ENCODE peak calls at places on chromosomes 5 and 9, in five cellular contexts. P is lower lobe of right lung, R is Peyer's patch, Z is fibroblast of lung, K is left ventricle myocardium inferior. W is an unnamed sample.

GRCh38 chr9:72598639-72599038 is 77.2 kb downstream of the TMC1 start:
- DNase-seq in P (no peak), R (no peak), Z (no peak), K (no peak), W (no peak)

GRCh38 chr5:139882961-139883539 is 87.4 kb downstream of the PSD2 start:
- DNase-seq in P (no peak), R (no peak), Z (no peak), K (no peak), W (no peak)

GRCh38 chr9:8332871-8333270 is 533.3 kb upstream of the DMAC1 start:
- DNase-seq in P (no peak), R (no peak), Z (no peak), K (no peak), W (no peak)

GRCh38 chr5:76608833-76609232 is 14.4 kb downstream of the F2RL2 start:
- DNase-seq in P (no peak), R (no peak), Z (peak), K (no peak), W (no peak)

GRCh38 chr5:150138551-150139265 is 16.9 kb downstream of the PDGFRB start:
- DNase-seq in P (no peak), R (no peak), Z (peak), K (peak), W (peak)

GRCh38 chr5:83162598-83162997 is 85.3 kb downstream of the XRCC4 start:
- DNase-seq in P (no peak), R (no peak), Z (no peak), K (no peak), W (no peak)

GRCh38 chr9:130707225-130707976 is 13.8 kb downstream of the EXOSC2 start:
- DNase-seq in P (no peak), R (peak), Z (peak), K (peak), W (no peak)

GRCh38 chr5:146369691-146370090 is 31.1 kb downstream of the POU4F3 start:
- DNase-seq in P (no peak), R (no peak), Z (peak), K (no peak), W (no peak)

GRCh38 chr5:81922790-81923398 is 48.9 kb upstream of the ATG10 start:
- DNase-seq in P (no peak), R (no peak), Z (no peak), K (no peak), W (no peak)

GRCh38 chr5:39780341-39780740 is 355.6 kb upstream of the DAB2 start:
- DNase-seq in P (no peak), R (no peak), Z (peak), K (no peak), W (no peak)

GRCh38 chr9:94150890-94151660 is 66.8 kb downstream of the PTPDC1 start:
- DNase-seq in P (no peak), R (no peak), Z (no peak), K (no peak), W (no peak)

GRCh38 chr5:55234171-55234700 is 828 bp upstream of the CCNO start:
- DNase-seq in P (no peak), R (peak), Z (peak), K (peak), W (no peak)

GRCh38 chr9:109182940-109183798 is 16.1 kb upstream of the FRRS1L start:
- DNase-seq in P (no peak), R (no peak), Z (peak), K (no peak), W (no peak)

GRCh38 chr9:557601-558201 is 283.8 kb upstream of the DMRT1 start:
- DNase-seq in P (no peak), R (no peak), Z (peak), K (no peak), W (no peak)

GRCh38 chr9:6910032-6910431 is 152.3 kb downstream of the KDM4C start:
- DNase-seq in P (no peak), R (no peak), Z (no peak), K (no peak), W (no peak)

GRCh38 chr5:110753620-110754019 is 14.8 kb downstream of the SLC25A46 start:
- DNase-seq in P (no peak), R (no peak), Z (no peak), K (no peak), W (no peak)

GRCh38 chr5:146426853-146427618 is 20.1 kb upstream of the TCERG1 start:
- DNase-seq in P (no peak), R (no peak), Z (peak), K (no peak), W (no peak)

GRCh38 chr9:137685035-137685885 is 66.5 kb downstream of the EHMT1 start:
- DNase-seq in P (no peak), R (no peak), Z (peak), K (no peak), W (no peak)

GRCh38 chr5:53303105-53303504 is 177.3 kb upstream of the FST start:
- DNase-seq in P (no peak), R (no peak), Z (peak), K (no peak), W (no peak)

GRCh38 chr5:170885281-170885680 is 23.5 kb downstream of the RANBP17 start:
- DNase-seq in P (no peak), R (no peak), Z (peak), K (no peak), W (no peak)

GRCh38 chr5:34688015-34688800 is 32.1 kb downstream of the RAI14 start:
- DNase-seq in P (no peak), R (no peak), Z (peak), K (no peak), W (no peak)

GRCh38 chr5:147055850-147056523 is 177.4 kb upstream of the PPP2R2B start:
- DNase-seq in P (no peak), R (no peak), Z (peak), K (no peak), W (no peak)

GRCh38 chr5:77620404-77620803 is 18.1 kb downstream of the OTP start:
- DNase-seq in P (no peak), R (no peak), Z (no peak), K (no peak), W (no peak)

GRCh38 chr5:157540707-157541451 is 34.7 kb downstream of the ADAM19 start:
- DNase-seq in P (peak), R (no peak), Z (peak), K (peak), W (no peak)

GRCh38 chr9:106718996-106719395 is 144.0 kb upstream of the ZNF462 start:
- DNase-seq in P (no peak), R (no peak), Z (peak), K (no peak), W (no peak)

GRCh38 chr5:151906246-151906645 is 18.4 kb downstream of the GLRA1 start:
- DNase-seq in P (no peak), R (no peak), Z (peak), K (no peak), W (no peak)

GRCh38 chr9:76153902-76154629 is 240.2 kb downstream of the RFK start:
- DNase-seq in P (no peak), R (no peak), Z (no peak), K (no peak), W (no peak)

GRCh38 chr9:98120476-98120875 is 1.5 kb upstream of the TRIM14 start:
- DNase-seq in P (no peak), R (peak), Z (no peak), K (no peak), W (no peak)

GRCh38 chr5:143496928-143497327 is 93.4 kb upstream of the NR3C1 start:
- DNase-seq in P (no peak), R (no peak), Z (peak), K (no peak), W (no peak)

GRCh38 chr5:103014983-103015382 is 105.0 kb downstream of the GIN1 start:
- DNase-seq in P (no peak), R (no peak), Z (peak), K (no peak), W (no peak)

GRCh38 chr9:131732636-131733340 is 7.1 kb downstream of the RAPGEF1 start:
- DNase-seq in P (peak), R (no peak), Z (no peak), K (no peak), W (no peak)

GRCh38 chr5:72366324-72366976 is 46.3 kb downstream of the PTCD2 start:
- DNase-seq in P (no peak), R (no peak), Z (peak), K (peak), W (no peak)

GRCh38 chr9:93587651-93588347 is 11.4 kb downstream of the PHF2 start:
- DNase-seq in P (no peak), R (peak), Z (no peak), K (no peak), W (peak)

GRCh38 chr5:179312557-179313235 is 32.6 kb downstream of the ADAMTS2 start:
- DNase-seq in P (no peak), R (peak), Z (no peak), K (no peak), W (no peak)

GRCh38 chr5:179314606-179315355 is 30.5 kb downstream of the ADAMTS2 start:
- DNase-seq in P (no peak), R (peak), Z (no peak), K (peak), W (no peak)

GRCh38 chr5:179316111-179316551 is 29.1 kb downstream of the ADAMTS2 start:
- DNase-seq in P (peak), R (peak), Z (no peak), K (peak), W (no peak)

GRCh38 chr5:179315356-179315890 is 29.8 kb downstream of the ADAMTS2 start:
- DNase-seq in P (no peak), R (peak), Z (no peak), K (peak), W (no peak)

GRCh38 chr5:179313849-179314521 is 31.3 kb downstream of the ADAMTS2 start:
- DNase-seq in P (peak), R (peak), Z (peak), K (peak), W (peak)
- H3K4me3 ChIP-seq in P (no peak), R (no peak), Z (no peak), K (no peak), W (peak)

GRCh38 chr9:105248691-105249090 is 4.2 kb downstream of the SLC44A1 start:
- DNase-seq in P (no peak), R (no peak), Z (no peak), K (no peak), W (no peak)

GRCh38 chr9:105244274-105244995 is at the start of gene SLC44A1:
- DNase-seq in P (peak), R (peak), Z (peak), K (peak), W (peak)

GRCh38 chr9:105244996-105245719 is 707 bp downstream of the SLC44A1 start:
- DNase-seq in P (peak), R (peak), Z (peak), K (peak), W (peak)

GRCh38 chr9:105245720-105246161 is 1.3 kb downstream of the SLC44A1 start:
- DNase-seq in P (no peak), R (no peak), Z (no peak), K (no peak), W (no peak)

DNA sequence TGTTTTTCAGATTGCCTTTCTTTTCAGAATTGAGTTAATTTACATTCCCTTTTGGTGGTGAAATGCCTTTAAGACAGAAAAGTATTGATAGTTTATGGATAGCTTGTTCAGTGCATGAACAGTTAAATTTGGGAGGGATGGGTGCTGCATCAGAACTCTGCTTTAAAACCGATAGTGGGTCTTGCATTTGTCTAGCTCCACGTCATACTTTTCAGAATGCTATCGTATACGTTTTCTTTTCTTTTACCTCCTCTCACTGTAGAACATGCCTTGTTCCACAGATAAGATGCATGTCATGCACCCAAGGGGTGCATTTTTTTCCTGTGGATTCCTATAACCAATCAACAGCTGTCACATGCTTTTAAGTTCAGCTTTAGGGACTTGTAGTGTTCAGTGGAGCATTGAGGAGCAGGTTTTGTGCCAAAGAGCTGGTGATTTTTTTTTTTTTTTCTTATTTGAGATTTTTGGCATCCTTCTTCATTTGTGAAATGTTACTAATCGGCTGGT is 2.3 kb downstream of the SLC44A1 start:
- DNase-seq in P (no peak), R (no peak), Z (peak), K (no peak), W (no peak)
- H3K4me3 ChIP-seq in P (peak), R (peak), Z (peak), K (peak), W (peak)

GRCh38 chr9:128341435-128341849 is 1.1 kb downstream of the SLC27A4 start:
- DNase-seq in P (peak), R (peak), Z (peak), K (peak), W (no peak)
- H3K4me3 ChIP-seq in P (peak), R (peak), Z (peak), K (peak), W (peak)

DNA sequence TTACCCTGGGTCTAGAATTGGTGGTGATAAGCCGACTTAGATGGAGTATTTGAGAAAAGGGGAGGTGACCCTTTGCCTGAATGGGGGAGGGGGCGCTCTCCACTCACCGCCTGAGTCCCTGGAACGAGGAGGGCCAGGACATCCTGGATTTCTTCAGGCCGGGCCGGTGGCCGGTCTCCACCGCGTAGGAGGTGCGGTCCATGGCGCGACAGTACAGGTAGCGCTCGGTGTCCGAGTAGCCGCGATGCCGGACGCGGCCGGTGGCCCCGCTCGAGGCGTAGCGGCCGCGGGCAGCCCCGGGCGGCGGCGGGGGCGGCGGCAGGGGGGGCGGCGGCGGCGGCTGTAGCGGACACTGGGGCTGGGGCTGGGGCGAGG is 478 bp downstream of the PDE4D start:
- DNase-seq in P (no peak), R (no peak), Z (no peak), K (no peak), W (no peak)
- H3K4me3 ChIP-seq in P (no peak), R (no peak), Z (no peak), K (no peak), W (peak)

GRCh38 chr5:1108865-1109174 is 3.0 kb downstream of the SLC12A7 start:
- DNase-seq in P (no peak), R (no peak), Z (no peak), K (no peak), W (no peak)

GRCh38 chr5:1108008-1108864 is 3.6 kb downstream of the SLC12A7 start:
- DNase-seq in P (no peak), R (no peak), Z (no peak), K (no peak), W (no peak)

GRCh38 chr5:1105350-1106265 is 6.3 kb downstream of the SLC12A7 start:
- DNase-seq in P (no peak), R (peak), Z (no peak), K (no peak), W (no peak)

GRCh38 chr5:1106385-1107166 is 5.3 kb downstream of the SLC12A7 start:
- DNase-seq in P (no peak), R (no peak), Z (no peak), K (no peak), W (no peak)

DNA sequence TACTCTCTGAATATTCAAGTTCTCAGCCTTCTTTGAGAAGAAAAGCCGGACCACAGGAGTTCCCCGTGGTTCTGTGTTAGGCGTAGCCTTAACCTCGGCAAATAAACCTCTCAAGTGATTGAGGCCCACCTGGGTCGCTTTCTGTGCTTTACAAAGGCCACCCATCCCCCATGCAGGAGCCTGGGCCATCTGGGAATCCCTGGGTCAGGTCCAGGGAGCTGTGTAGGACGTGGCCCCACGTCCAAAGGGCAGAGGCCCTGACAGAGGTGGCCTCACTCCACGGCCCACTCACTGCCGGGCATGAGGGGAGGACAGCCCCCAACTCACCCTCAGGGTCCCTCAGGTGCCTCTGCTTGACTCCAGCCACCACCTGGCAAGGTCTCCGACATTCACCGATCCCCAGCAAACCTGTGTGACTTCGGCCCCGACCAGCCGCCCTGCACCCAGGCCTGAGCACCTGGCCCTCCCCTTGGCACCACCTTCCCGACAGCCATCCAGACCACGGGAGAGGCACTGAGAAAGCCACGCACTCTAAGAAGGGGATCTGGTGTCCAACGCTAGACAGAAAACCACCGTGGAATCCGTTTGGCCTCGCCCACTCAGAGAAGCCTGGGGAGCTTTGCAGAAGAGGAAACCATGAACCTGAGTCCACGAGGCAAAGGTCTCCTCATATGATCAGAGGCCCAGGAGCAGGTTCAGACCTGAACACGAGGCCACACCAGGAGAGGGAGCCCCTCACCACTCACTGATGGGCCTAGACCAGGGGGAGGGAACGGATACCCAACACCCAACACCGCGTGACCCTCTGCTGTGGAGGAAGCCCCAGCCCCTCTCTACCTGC is 4.5 kb downstream of the SLC12A7 start:
- DNase-seq in P (no peak), R (peak), Z (no peak), K (no peak), W (no peak)
- H3K4me3 ChIP-seq in P (no peak), R (peak), Z (no peak), K (peak), W (no peak)

GRCh38 chr5:123414975-123415374 is 8.2 kb downstream of the CEP120 start:
- DNase-seq in P (no peak), R (no peak), Z (no peak), K (no peak), W (no peak)
- H3K4me3 ChIP-seq in P (no peak), R (no peak), Z (no peak), K (no peak), W (no peak)

GRCh38 chr5:174734571-174735497 is 10.5 kb downstream of the MSX2 start:
- DNase-seq in P (no peak), R (no peak), Z (no peak), K (no peak), W (no peak)

GRCh38 chr5:174736351-174736721 is 12.0 kb downstream of the MSX2 start:
- DNase-seq in P (no peak), R (no peak), Z (peak), K (no peak), W (no peak)

GRCh38 chr5:174736777-174737176 is 12.4 kb downstream of the MSX2 start:
- DNase-seq in P (no peak), R (no peak), Z (no peak), K (no peak), W (no peak)

GRCh38 chr5:174737335-174737734 is 13.0 kb downstream of the MSX2 start:
- DNase-seq in P (no peak), R (no peak), Z (peak), K (no peak), W (no peak)

DNA sequence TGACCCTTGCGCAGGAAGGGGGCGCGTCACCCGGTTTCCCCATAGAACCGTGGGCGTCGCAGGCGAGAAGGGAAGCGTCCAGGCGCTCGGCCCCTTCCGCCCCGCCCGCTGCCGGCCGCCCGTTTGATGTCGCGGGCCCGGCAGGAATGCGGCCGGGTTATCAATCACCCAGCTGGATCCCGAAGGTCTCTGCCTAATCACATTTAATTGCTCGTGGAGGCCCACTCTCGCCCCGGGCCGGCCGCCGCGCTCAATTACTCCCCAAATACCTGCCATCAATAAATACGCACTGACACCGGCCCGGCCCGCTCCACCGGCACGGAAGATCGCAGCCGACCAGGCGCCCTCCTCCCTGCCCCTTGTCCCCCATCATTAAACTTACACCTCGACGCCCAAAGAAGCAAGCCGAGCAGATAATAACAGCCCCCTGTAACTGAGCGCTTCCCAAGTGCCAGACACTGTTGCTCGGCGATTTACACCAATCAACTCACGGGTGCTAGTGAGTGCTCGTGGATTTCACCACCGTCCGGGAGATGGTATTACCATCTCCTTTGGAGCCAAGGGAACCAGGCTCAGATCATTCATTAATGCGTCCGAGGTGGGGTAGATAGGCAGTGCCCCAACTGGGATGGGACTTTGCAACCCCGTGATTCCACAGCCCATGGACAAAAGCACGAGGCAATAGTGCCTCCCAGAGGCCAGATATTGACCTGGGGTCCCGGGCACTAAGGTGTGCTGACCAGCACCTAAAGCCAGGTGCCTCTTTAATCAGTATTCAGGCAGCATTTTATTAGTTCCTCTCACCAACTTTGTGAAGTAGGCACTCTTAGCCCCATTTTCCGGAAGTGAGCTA is 11.3 kb downstream of the MSX2 start:
- DNase-seq in P (no peak), R (peak), Z (peak), K (no peak), W (no peak)
- H3K4me3 ChIP-seq in P (no peak), R (peak), Z (no peak), K (peak), W (peak)

GRCh38 chr5:141208478-141208877 is at the start of gene PCDHB12:
- DNase-seq in P (no peak), R (no peak), Z (no peak), K (no peak), W (no peak)
- H3K4me3 ChIP-seq in P (peak), R (no peak), Z (no peak), K (peak), W (peak)

GRCh38 chr9:127557998-127558546 is 54.0 kb upstream of the STXBP1 start:
- DNase-seq in P (no peak), R (peak), Z (no peak), K (no peak), W (no peak)

GRCh38 chr9:127556871-127557270 is 55.2 kb upstream of the STXBP1 start:
- DNase-seq in P (peak), R (no peak), Z (no peak), K (no peak), W (no peak)

GRCh38 chr9:127554966-127555829 is 56.9 kb upstream of the STXBP1 start:
- DNase-seq in P (no peak), R (no peak), Z (no peak), K (no peak), W (no peak)

GRCh38 chr9:127557466-127557869 is 54.6 kb upstream of the STXBP1 start:
- DNase-seq in P (peak), R (no peak), Z (no peak), K (no peak), W (no peak)

GRCh38 chr9:127555830-127556820 is 56.0 kb upstream of the STXBP1 start:
- DNase-seq in P (peak), R (peak), Z (peak), K (peak), W (no peak)
- H3K4me3 ChIP-seq in P (peak), R (no peak), Z (peak), K (no peak), W (peak)